ENCODE peak calls at places on chromosomes 12 and 14, in four cellular contexts. D is upper lobe of right lung, A is tibial nerve, Q is transverse colon. U is an unnamed sample.

GRCh38 chr14:55271572-55272414 is 572 bp downstream of the FBXO34 start:
- DNase-seq in D (peak; percentile 86), A (peak; percentile 36), Q (peak; percentile 79), U (peak; percentile 82)

GRCh38 chr12:132147423-132148367 is 3.4 kb downstream of the NOC4L start:
- DNase-seq in D (peak; percentile 63), A (peak; percentile 5), Q (no peak), U (no peak)

GRCh38 chr12:20486233-20486632 is 117.9 kb downstream of the PDE3A start:
- DNase-seq in D (no peak), A (no peak), Q (no peak), U (no peak)

GRCh38 chr12:26919216-26919555 is 18.6 kb downstream of the INTS13 start:
- DNase-seq in D (no peak), A (no peak), Q (no peak), U (no peak)

GRCh38 chr12:6872073-6873048 is 742 bp downstream of the SPSB2 start:
- DNase-seq in D (peak; percentile 94), A (peak; percentile 76), Q (peak; percentile 91), U (peak; percentile 95)

GRCh38 chr12:15700595-15700994 is 88.6 kb downstream of the EPS8 start:
- DNase-seq in D (no peak), A (no peak), Q (no peak), U (no peak)

GRCh38 chr12:62520361-62520760 is 53.7 kb downstream of the MON2 start:
- DNase-seq in D (no peak), A (no peak), Q (no peak), U (no peak)

GRCh38 chr12:6548556-6549378 is 7.1 kb downstream of the IFFO1 start:
- DNase-seq in D (no peak), A (no peak), Q (no peak), U (peak; percentile 19)

GRCh38 chr14:101034986-101035385 is 131.5 kb upstream of the RTL1 start:
- DNase-seq in D (no peak), A (peak; percentile 8), Q (no peak), U (no peak)

DNA sequence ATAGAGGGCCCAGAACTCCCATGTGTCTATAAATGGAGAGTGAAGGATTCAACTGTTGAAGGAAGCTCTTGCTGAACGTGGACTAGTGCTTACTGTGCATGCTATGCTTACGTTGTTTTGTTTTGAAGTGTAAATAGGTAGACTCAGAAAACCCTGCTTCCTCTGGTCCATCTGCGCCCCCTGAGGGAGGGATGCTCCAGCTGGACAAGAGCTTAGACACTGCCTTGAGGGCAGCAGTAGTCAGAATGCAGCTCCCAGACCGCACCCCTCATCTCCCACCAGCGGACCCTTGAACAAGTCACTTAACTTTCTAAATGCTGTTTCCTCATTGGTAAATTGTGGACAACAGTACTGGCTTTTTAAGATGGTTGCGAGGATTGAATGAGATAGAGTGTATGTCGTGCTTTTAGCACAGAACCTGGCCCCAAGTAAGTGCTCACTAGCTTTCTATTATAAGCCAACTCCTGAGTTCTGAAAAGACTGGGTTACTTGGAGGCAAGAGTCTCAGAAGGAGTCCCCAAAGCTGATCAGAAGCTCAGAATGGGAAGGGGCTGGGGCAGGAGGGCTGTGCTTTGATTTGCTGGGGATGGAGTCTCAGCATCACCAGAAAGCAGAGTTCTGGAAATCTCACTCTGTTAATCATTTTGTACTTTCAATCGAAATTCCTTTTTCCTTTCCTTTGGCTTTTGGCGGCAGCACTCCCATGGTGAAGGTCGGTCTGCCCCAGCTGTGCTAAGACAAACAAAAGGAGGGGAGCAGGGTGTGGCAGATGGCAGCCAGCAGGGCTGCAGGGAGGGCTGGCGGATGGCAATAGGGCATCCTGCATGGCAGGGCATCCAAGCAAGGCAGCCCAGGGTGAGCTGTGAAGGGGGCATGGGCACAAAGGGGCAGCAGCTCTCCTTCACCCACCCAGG is 15.6 kb downstream of the AGAP2 start:
- DNase-seq in D (no peak), A (no peak), Q (no peak), U (no peak)
- H3K36me3 ChIP-seq in D (peaks cover 33% of the 10 kb centered on the region), A (no peaks in the 10 kb centered on the region), Q (peaks cover 16% of the 10 kb centered on the region), U (no peaks in the 10 kb centered on the region)

GRCh38 chr12:93390025-93390424 is 12.3 kb downstream of the NUDT4 start:
- DNase-seq in D (no peak), A (no peak), Q (no peak), U (no peak)
- H3K36me3 ChIP-seq in D (no peaks in the 10 kb centered on the region), A (no peaks in the 10 kb centered on the region), Q (peaks cover 5% of the 10 kb centered on the region), U (peaks cover 4% of the 10 kb centered on the region)

GRCh38 chr12:130876297-130876696 is 4.4 kb downstream of the RAN start:
- DNase-seq in D (no peak), A (no peak), Q (no peak), U (no peak)
- H3K36me3 ChIP-seq in D (peaks cover 45% of the 10 kb centered on the region), A (no peaks in the 10 kb centered on the region), Q (peaks cover 32% of the 10 kb centered on the region), U (peaks cover 36% of the 10 kb centered on the region)

GRCh38 chr14:102078344-102078743 is 8.5 kb downstream of the HSP90AA1 start:
- DNase-seq in D (no peak), A (no peak), Q (no peak), U (no peak)
- H3K36me3 ChIP-seq in D (peaks cover 52% of the 10 kb centered on the region), A (no peaks in the 10 kb centered on the region), Q (peaks cover 42% of the 10 kb centered on the region), U (peaks cover 31% of the 10 kb centered on the region)

GRCh38 chr12:3705349-3705675 is 47.6 kb downstream of the CRACR2A start:
- DNase-seq in D (no peak), A (no peak), Q (no peak), U (no peak)
- H3K36me3 ChIP-seq in D (no peaks in the 10 kb centered on the region), A (no peaks in the 10 kb centered on the region), Q (no peaks in the 10 kb centered on the region), U (no peaks in the 10 kb centered on the region)

GRCh38 chr12:51963477-51963876 is 12.0 kb downstream of the ACVR1B start:
- DNase-seq in D (no peak), A (no peak), Q (no peak), U (no peak)
- H3K36me3 ChIP-seq in D (peaks cover 13% of the 10 kb centered on the region), A (no peaks in the 10 kb centered on the region), Q (no peaks in the 10 kb centered on the region), U (no peaks in the 10 kb centered on the region)

U was measured in H7.